ENCODE peak calls at places on chromosomes 3 and 15, in nine cellular contexts. P is Peyer's patch, R is esophagus squamous epithelium, S is body of pancreas, I is right lobe of liver, Y is stomach, C is heart left ventricle, G is tibial nerve, U is adrenal gland. Z is an unnamed sample.
A peak's percentile ranks its signal among the peaks of the same experiment; 100 is the strongest.

GRCh38 chr3:64213224-64213893 is 11.9 kb downstream of the PRICKLE2 start:
- DNase-seq in S (no peak), C (no peak), U (no peak), R (no peak), I (no peak), P (no peak), Y (no peak), G (no peak), Z (no peak)

GRCh38 chr15:82870727-82871576 is 61.5 kb downstream of the WHAMM start:
- DNase-seq in R (no peak), G (no peak), P (no peak), U (no peak), I (peak; percentile 6), Y (peak; percentile 13), S (peak; percentile 16), C (no peak), Z (no peak)

GRCh38 chr3:26437678-26438077 is 184.9 kb upstream of the LRRC3B start:
- DNase-seq in S (no peak), I (no peak), Y (no peak), R (no peak), U (no peak), G (no peak), C (no peak), P (no peak), Z (no peak)

GRCh38 chr3:11390411-11391171 is 118.4 kb downstream of the ATG7 start:
- DNase-seq in G (no peak), S (no peak), C (no peak), Y (no peak), I (no peak), U (no peak), R (no peak), P (no peak), Z (no peak)

GRCh38 chr3:58012302-58012701 is 4.1 kb downstream of the FLNB start:
- DNase-seq in U (no peak), I (no peak), G (no peak), S (no peak), Y (no peak), P (no peak), R (no peak), C (no peak), Z (no peak)

GRCh38 chr3:185070491-185071335 is 82.1 kb downstream of the C3orf70 start:
- DNase-seq in R (no peak), P (no peak), I (no peak), C (no peak), G (no peak), Y (no peak), S (no peak), U (no peak), Z (no peak)

GRCh38 chr3:116064646-116065045 is 380.6 kb downstream of the LSAMP start:
- DNase-seq in I (no peak), G (no peak), Y (no peak), C (no peak), S (no peak), R (no peak), P (no peak), U (no peak), Z (no peak)

GRCh38 chr15:68802373-68802772 is 18.3 kb downstream of the ANP32A start:
- DNase-seq in U (no peak), R (no peak), Y (no peak), G (no peak), P (no peak), C (no peak), S (no peak), I (no peak), Z (no peak)

GRCh38 chr3:154018100-154018696 is 103.0 kb upstream of the ARHGEF26 start:
- DNase-seq in S (peak; percentile 13), Y (peak; percentile 48), P (peak; percentile 46), G (no peak), R (no peak), I (no peak), U (no peak), C (no peak), Z (no peak)

GRCh38 chr15:27410986-27411385 is 440.0 kb downstream of the GABRG3 start:
- DNase-seq in R (no peak), S (no peak), U (no peak), Y (no peak), G (no peak), I (no peak), C (no peak), P (no peak), Z (no peak)

GRCh38 chr3:182180646-182181385 is 469.1 kb downstream of the SOX2 start:
- DNase-seq in R (no peak), U (no peak), P (no peak), G (no peak), I (no peak), Y (no peak), C (no peak), S (no peak), Z (no peak)

GRCh38 chr15:44775923-44776322 is 39.6 kb downstream of the TRIM69 start:
- DNase-seq in S (no peak), R (no peak), C (no peak), Y (no peak), P (peak; percentile 47), I (no peak), G (no peak), U (no peak), Z (peak; percentile 22)

GRCh38 chr15:51736069-51736468 is 1.4 kb downstream of the LYSMD2 start:
- DNase-seq in R (no peak), I (no peak), C (no peak), Y (no peak), S (no peak), U (no peak), G (no peak), P (no peak), Z (no peak)

GRCh38 chr15:57611938-57612337 is 20.2 kb downstream of the MYZAP start:
- DNase-seq in P (peak; percentile 77), Y (peak; percentile 82), R (no peak), S (peak; percentile 80), U (peak; percentile 55), I (peak; percentile 66), C (no peak), G (no peak), Z (peak; percentile 61)

GRCh38 chr3:23202203-23202920 is 765 bp upstream of the UBE2E2 start:
- DNase-seq in I (no peak), U (no peak), Y (peak; percentile 28), G (peak; percentile 29), S (no peak), P (no peak), C (peak; percentile 77), R (no peak), Z (peak; percentile 32)

GRCh38 chr3:108130705-108131104 is 39.9 kb upstream of the CD47 start:
- DNase-seq in G (no peak), P (no peak), S (no peak), C (no peak), I (no peak), Y (no peak), R (no peak), U (no peak), Z (no peak)
- H3K4me3 ChIP-seq in G (no peak overlapping the region), P (no peak overlapping the region), S (no peak overlapping the region), C (no peak overlapping the region), I (no peak overlapping the region), Y (no peak overlapping the region), R (no peak overlapping the region), U (no peak overlapping the region), Z (no peak overlapping the region)

GRCh38 chr15:90674476-90674875 is 42.7 kb upstream of the BLM start:
- DNase-seq in Y (no peak), G (no peak), C (no peak), R (no peak), I (no peak), P (no peak), S (no peak), U (no peak), Z (no peak)
- TF ChIP-seq POLR2A in Y (no peak), G (no peak), C (no peak), R (no peak), I (no peak), P (no peak), S (no peak), U (no peak), Z (no peak)

DNA sequence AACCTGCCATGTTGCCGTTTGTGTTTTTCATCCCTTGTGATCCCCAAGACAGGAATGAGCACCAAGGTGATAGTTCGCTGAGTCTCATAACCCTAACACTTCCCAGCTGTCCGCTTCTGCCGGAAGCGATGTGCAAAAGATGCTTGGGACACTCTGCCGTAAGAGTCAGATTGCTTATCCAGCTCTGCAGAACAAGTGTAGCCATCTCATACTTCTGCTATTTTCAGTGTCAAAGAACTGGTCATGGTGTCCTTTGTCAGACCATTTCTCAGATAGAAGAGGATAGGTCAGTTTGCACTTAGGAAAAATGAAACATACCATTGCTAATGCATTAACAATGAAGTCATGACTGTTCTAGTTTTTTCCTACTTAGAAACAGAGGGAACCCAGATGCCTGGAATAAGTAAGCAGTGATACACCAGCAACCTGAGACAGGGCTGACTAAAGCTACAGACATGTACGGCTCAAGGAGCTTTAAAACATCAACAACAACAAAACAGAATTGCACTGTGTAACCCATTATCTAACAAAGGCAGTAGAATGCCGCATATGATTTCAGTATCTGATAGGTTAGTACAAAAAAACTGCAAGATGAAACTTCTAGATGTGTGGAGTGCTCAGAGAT is 134.0 kb upstream of the IL12A start:
- DNase-seq in P (no peak), R (no peak), G (no peak), I (no peak), U (no peak), C (no peak), S (no peak), Y (no peak), Z (no peak)
- H3K4me3 ChIP-seq in P (no peak overlapping the region), R (no peak overlapping the region), G (no peak overlapping the region), I (no peak overlapping the region), U (no peak overlapping the region), C (peak overlapping the region; percentile 50), S (no peak overlapping the region), Y (no peak overlapping the region), Z (no peak overlapping the region)

GRCh38 chr3:98733778-98734281 is 29.3 kb upstream of the ST3GAL6 start:
- DNase-seq in G (no peak), I (peak; percentile 65), R (no peak), C (no peak), U (no peak), S (no peak), P (no peak), Y (no peak), Z (no peak)

GRCh38 chr3:98734737-98735136 is 28.4 kb upstream of the ST3GAL6 start:
- DNase-seq in P (no peak), S (no peak), Y (no peak), U (no peak), G (no peak), I (no peak), R (no peak), C (no peak), Z (no peak)

GRCh38 chr3:98734311-98734710 is 28.8 kb upstream of the ST3GAL6 start:
- DNase-seq in G (no peak), S (no peak), C (no peak), U (no peak), Y (no peak), I (no peak), P (no peak), R (no peak), Z (no peak)

GRCh38 chr3:98735761-98736269 is 27.3 kb upstream of the ST3GAL6 start:
- DNase-seq in G (no peak), C (no peak), R (no peak), I (no peak), S (no peak), P (no peak), U (no peak), Y (no peak), Z (no peak)

DNA sequence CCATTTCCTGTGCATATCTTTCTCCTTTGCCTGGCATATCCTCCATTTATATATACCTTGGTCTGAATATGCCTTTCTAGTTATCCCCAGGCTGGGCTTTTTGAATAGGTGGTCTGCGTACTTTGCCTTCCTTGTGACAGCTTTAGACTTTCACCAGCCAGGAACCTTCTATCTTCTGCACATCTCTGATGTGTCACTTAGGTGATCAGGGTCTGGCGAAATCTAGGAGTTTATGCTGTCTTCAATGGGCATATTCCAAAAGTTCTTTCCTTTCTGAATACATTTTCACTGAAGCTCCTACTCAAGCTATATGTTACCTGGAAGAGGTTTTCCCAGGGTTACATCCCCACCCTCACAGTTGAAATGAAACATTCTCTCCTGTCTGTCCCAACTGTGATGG is 27.8 kb upstream of the ST3GAL6 start:
- DNase-seq in U (no peak), P (no peak), Y (no peak), R (no peak), C (no peak), I (no peak), G (no peak), S (no peak), Z (no peak)
- TF ChIP-seq POLR2A in U (no peak), P (no peak), Y (no peak), R (no peak), C (no peak), I (no peak), G (no peak), S (no peak), Z (no peak)

Z was measured in lower leg skin.